ENCODE peak calls at places on chromosomes 16 and 17, in nine cellular contexts. One of them, this sample, is unnamed.

GRCh38 chr16:5905935-5906334 is 808.3 kb upstream of the EEF2KMT start:
- DNase-seq in NCI-H446: no peak
- DNase-seq in cardiac fibroblast: no peak
- DNase-seq in GM12878: no peak
- DNase-seq in NCI-H1092: no peak
- DNase-seq in ELR: no peak
- DNase-seq in heart left ventricle: no peak
- DNase-seq in NCI-H69: no peak
- DNase-seq in iPS-NIHi11: no peak
- DNase-seq in this sample: no peak

GRCh38 chr16:73057369-73058210 is 9.7 kb upstream of the ZFHX3 start:
- DNase-seq in NCI-H446: no peak
- DNase-seq in cardiac fibroblast: peak
- DNase-seq in GM12878: no peak
- DNase-seq in NCI-H1092: no peak
- DNase-seq in ELR: peak
- DNase-seq in heart left ventricle: peak
- DNase-seq in NCI-H69: peak
- DNase-seq in iPS-NIHi11: no peak
- DNase-seq in this sample: peak

GRCh38 chr17:61504697-61505096 is 52.5 kb downstream of the TBX4 start:
- DNase-seq in NCI-H446: no peak
- DNase-seq in cardiac fibroblast: peak
- DNase-seq in GM12878: no peak
- DNase-seq in NCI-H1092: no peak
- DNase-seq in ELR: peak
- DNase-seq in heart left ventricle: no peak
- DNase-seq in NCI-H69: no peak
- DNase-seq in iPS-NIHi11: no peak
- DNase-seq in this sample: no peak

GRCh38 chr17:76561799-76562268 is 22.0 kb downstream of the PRCD start:
- DNase-seq in NCI-H446: no peak
- DNase-seq in cardiac fibroblast: peak
- DNase-seq in GM12878: no peak
- DNase-seq in NCI-H1092: no peak
- DNase-seq in ELR: peak
- DNase-seq in heart left ventricle: no peak
- DNase-seq in NCI-H69: no peak
- DNase-seq in iPS-NIHi11: no peak
- DNase-seq in this sample: no peak

GRCh38 chr17:83152745-83153611 is 73.6 kb downstream of the METRNL start:
- DNase-seq in NCI-H446: no peak
- DNase-seq in cardiac fibroblast: no peak
- DNase-seq in GM12878: no peak
- DNase-seq in NCI-H1092: no peak
- DNase-seq in ELR: no peak
- DNase-seq in heart left ventricle: peak
- DNase-seq in NCI-H69: no peak
- DNase-seq in iPS-NIHi11: no peak
- DNase-seq in this sample: peak

GRCh38 chr16:85415196-85415988 is 197.7 kb upstream of the GSE1 start:
- DNase-seq in NCI-H446: peak
- DNase-seq in cardiac fibroblast: no peak
- DNase-seq in GM12878: no peak
- DNase-seq in NCI-H1092: no peak
- DNase-seq in ELR: no peak
- DNase-seq in heart left ventricle: peak
- DNase-seq in NCI-H69: no peak
- DNase-seq in iPS-NIHi11: no peak
- DNase-seq in this sample: no peak

GRCh38 chr16:67844441-67844840 is 2.3 kb upstream of the NUTF2 start:
- DNase-seq in NCI-H446: no peak
- DNase-seq in cardiac fibroblast: peak
- DNase-seq in GM12878: no peak
- DNase-seq in NCI-H1092: no peak
- DNase-seq in ELR: peak
- DNase-seq in heart left ventricle: no peak
- DNase-seq in NCI-H69: no peak
- DNase-seq in iPS-NIHi11: no peak
- DNase-seq in this sample: peak

GRCh38 chr16:11140466-11140865 is 115.5 kb downstream of the SOCS1 start:
- DNase-seq in NCI-H446: no peak
- DNase-seq in cardiac fibroblast: no peak
- DNase-seq in GM12878: no peak
- DNase-seq in NCI-H1092: no peak
- DNase-seq in ELR: no peak
- DNase-seq in heart left ventricle: no peak
- DNase-seq in NCI-H69: peak
- DNase-seq in iPS-NIHi11: no peak
- DNase-seq in this sample: no peak

GRCh38 chr16:87463722-87464690 is 28.8 kb downstream of the ZCCHC14 start:
- DNase-seq in NCI-H446: no peak
- DNase-seq in cardiac fibroblast: peak
- DNase-seq in GM12878: no peak
- DNase-seq in NCI-H1092: no peak
- DNase-seq in ELR: peak
- DNase-seq in heart left ventricle: peak
- DNase-seq in NCI-H69: no peak
- DNase-seq in iPS-NIHi11: no peak
- DNase-seq in this sample: no peak

GRCh38 chr16:67719778-67720144 is 645 bp upstream of the GFOD2 start:
- DNase-seq in NCI-H446: no peak
- DNase-seq in cardiac fibroblast: peak
- DNase-seq in GM12878: no peak
- DNase-seq in NCI-H1092: no peak
- DNase-seq in ELR: peak
- DNase-seq in heart left ventricle: peak
- DNase-seq in NCI-H69: peak
- DNase-seq in iPS-NIHi11: peak
- DNase-seq in this sample: peak

GRCh38 chr17:55702150-55702549 is 20.5 kb downstream of the TMEM100 start:
- DNase-seq in NCI-H446: no peak
- DNase-seq in cardiac fibroblast: no peak
- DNase-seq in GM12878: no peak
- DNase-seq in NCI-H1092: no peak
- DNase-seq in ELR: no peak
- DNase-seq in heart left ventricle: no peak
- DNase-seq in NCI-H69: no peak
- DNase-seq in iPS-NIHi11: no peak
- DNase-seq in this sample: no peak

GRCh38 chr16:16137110-16137509 is 86.2 kb downstream of the ABCC6 start:
- DNase-seq in NCI-H446: no peak
- DNase-seq in cardiac fibroblast: no peak
- DNase-seq in GM12878: no peak
- DNase-seq in NCI-H1092: no peak
- DNase-seq in ELR: no peak
- DNase-seq in heart left ventricle: no peak
- DNase-seq in NCI-H69: no peak
- DNase-seq in iPS-NIHi11: no peak
- DNase-seq in this sample: no peak

GRCh38 chr16:30119428-30119827 is 3.6 kb downstream of the MAPK3 start:
- DNase-seq in NCI-H446: no peak
- DNase-seq in cardiac fibroblast: peak
- DNase-seq in GM12878: no peak
- DNase-seq in NCI-H1092: no peak
- DNase-seq in ELR: no peak
- DNase-seq in heart left ventricle: no peak
- DNase-seq in NCI-H69: peak
- DNase-seq in iPS-NIHi11: no peak
- DNase-seq in this sample: no peak

GRCh38 chr17:61132524-61133025 is 267.1 kb upstream of the TBX2 start:
- DNase-seq in NCI-H446: no peak
- DNase-seq in cardiac fibroblast: no peak
- DNase-seq in GM12878: no peak
- DNase-seq in NCI-H1092: no peak
- DNase-seq in ELR: no peak
- DNase-seq in heart left ventricle: no peak
- DNase-seq in NCI-H69: no peak
- DNase-seq in iPS-NIHi11: no peak
- DNase-seq in this sample: no peak

GRCh38 chr17:9220466-9221230 is 199.3 kb downstream of the NTN1 start:
- DNase-seq in NCI-H446: no peak
- DNase-seq in cardiac fibroblast: no peak
- DNase-seq in GM12878: no peak
- DNase-seq in NCI-H1092: no peak
- DNase-seq in ELR: no peak
- DNase-seq in heart left ventricle: no peak
- DNase-seq in NCI-H69: no peak
- DNase-seq in iPS-NIHi11: no peak
- DNase-seq in this sample: no peak

GRCh38 chr16:8764486-8765250 is 32.8 kb downstream of the TMEM186 start:
- DNase-seq in NCI-H446: no peak
- DNase-seq in cardiac fibroblast: no peak
- DNase-seq in GM12878: no peak
- DNase-seq in NCI-H1092: no peak
- DNase-seq in ELR: no peak
- DNase-seq in heart left ventricle: no peak
- DNase-seq in NCI-H69: no peak
- DNase-seq in iPS-NIHi11: peak
- DNase-seq in this sample: no peak

GRCh38 chr17:77475012-77475976 is 334.5 kb downstream of the SEC14L1 start:
- DNase-seq in NCI-H446: no peak
- DNase-seq in cardiac fibroblast: peak
- DNase-seq in GM12878: no peak
- DNase-seq in NCI-H1092: no peak
- DNase-seq in ELR: peak
- DNase-seq in heart left ventricle: no peak
- DNase-seq in NCI-H69: no peak
- DNase-seq in iPS-NIHi11: no peak
- DNase-seq in this sample: no peak

GRCh38 chr17:72714357-72714966 is 378.0 kb downstream of the SLC39A11 start:
- DNase-seq in NCI-H446: no peak
- DNase-seq in cardiac fibroblast: no peak
- DNase-seq in GM12878: no peak
- DNase-seq in NCI-H1092: no peak
- DNase-seq in ELR: no peak
- DNase-seq in heart left ventricle: no peak
- DNase-seq in NCI-H69: peak
- DNase-seq in iPS-NIHi11: no peak
- DNase-seq in this sample: no peak

GRCh38 chr17:16919663-16920627 is 52.0 kb downstream of the TNFRSF13B start:
- DNase-seq in NCI-H446: no peak
- DNase-seq in cardiac fibroblast: no peak
- DNase-seq in GM12878: no peak
- DNase-seq in NCI-H1092: no peak
- DNase-seq in ELR: no peak
- DNase-seq in heart left ventricle: peak
- DNase-seq in NCI-H69: peak
- DNase-seq in iPS-NIHi11: peak
- DNase-seq in this sample: no peak

GRCh38 chr17:73411330-73411747 is 99.5 kb upstream of the CDC42EP4 start:
- DNase-seq in NCI-H446: no peak
- DNase-seq in cardiac fibroblast: no peak
- DNase-seq in GM12878: no peak
- DNase-seq in NCI-H1092: no peak
- DNase-seq in ELR: no peak
- DNase-seq in heart left ventricle: no peak
- DNase-seq in NCI-H69: no peak
- DNase-seq in iPS-NIHi11: no peak
- DNase-seq in this sample: no peak

GRCh38 chr17:61458491-61459433 is 6.5 kb downstream of the TBX4 start:
- DNase-seq in NCI-H446: no peak
- DNase-seq in cardiac fibroblast: no peak
- DNase-seq in GM12878: no peak
- DNase-seq in NCI-H1092: no peak
- DNase-seq in ELR: no peak
- DNase-seq in heart left ventricle: no peak
- DNase-seq in NCI-H69: no peak
- DNase-seq in iPS-NIHi11: no peak
- DNase-seq in this sample: no peak

GRCh38 chr16:22161999-22162657 is at the start of gene SDR42E2:
- DNase-seq in NCI-H446: no peak
- DNase-seq in cardiac fibroblast: no peak
- DNase-seq in GM12878: no peak
- DNase-seq in NCI-H1092: no peak
- DNase-seq in ELR: no peak
- DNase-seq in heart left ventricle: no peak
- DNase-seq in NCI-H69: peak
- DNase-seq in iPS-NIHi11: peak
- DNase-seq in this sample: peak

GRCh38 chr17:31595076-31595475 is 203.6 kb downstream of the RAB11FIP4 start:
- DNase-seq in NCI-H446: no peak
- DNase-seq in cardiac fibroblast: peak
- DNase-seq in GM12878: no peak
- DNase-seq in NCI-H1092: no peak
- DNase-seq in ELR: peak
- DNase-seq in heart left ventricle: no peak
- DNase-seq in NCI-H69: no peak
- DNase-seq in iPS-NIHi11: no peak
- DNase-seq in this sample: no peak

GRCh38 chr16:30990105-30990504 is 5.1 kb downstream of the HSD3B7 start:
- DNase-seq in NCI-H446: no peak
- DNase-seq in cardiac fibroblast: no peak
- DNase-seq in GM12878: no peak
- DNase-seq in NCI-H1092: no peak
- DNase-seq in ELR: no peak
- DNase-seq in heart left ventricle: no peak
- DNase-seq in NCI-H69: no peak
- DNase-seq in iPS-NIHi11: no peak
- DNase-seq in this sample: no peak

GRCh38 chr16:69187891-69188451 is 1.0 kb downstream of the SNTB2 start:
- DNase-seq in NCI-H446: peak
- DNase-seq in cardiac fibroblast: peak
- DNase-seq in GM12878: no peak
- DNase-seq in NCI-H1092: peak
- DNase-seq in ELR: peak
- DNase-seq in heart left ventricle: peak
- DNase-seq in NCI-H69: peak
- DNase-seq in iPS-NIHi11: peak
- DNase-seq in this sample: peak

GRCh38 chr17:45997624-45998023 is 1.4 kb upstream of the STH start:
- DNase-seq in NCI-H446: no peak
- DNase-seq in cardiac fibroblast: peak
- DNase-seq in GM12878: no peak
- DNase-seq in NCI-H1092: no peak
- DNase-seq in ELR: peak
- DNase-seq in heart left ventricle: no peak
- DNase-seq in NCI-H69: no peak
- DNase-seq in iPS-NIHi11: no peak
- DNase-seq in this sample: no peak

GRCh38 chr16:83932304-83932703 is 20.7 kb upstream of the OSGIN1 start:
- DNase-seq in NCI-H446: no peak
- DNase-seq in cardiac fibroblast: no peak
- DNase-seq in GM12878: no peak
- DNase-seq in NCI-H1092: no peak
- DNase-seq in ELR: no peak
- DNase-seq in heart left ventricle: no peak
- DNase-seq in NCI-H69: no peak
- DNase-seq in iPS-NIHi11: no peak
- DNase-seq in this sample: no peak

GRCh38 chr17:59848778-59849177 is 44.0 kb downstream of the TUBD1 start:
- DNase-seq in NCI-H446: no peak
- DNase-seq in cardiac fibroblast: peak
- DNase-seq in GM12878: no peak
- DNase-seq in NCI-H1092: no peak
- DNase-seq in ELR: no peak
- DNase-seq in heart left ventricle: no peak
- DNase-seq in NCI-H69: peak
- DNase-seq in iPS-NIHi11: no peak
- DNase-seq in this sample: no peak

GRCh38 chr17:1469231-1469852 is 13.3 kb upstream of the CRK start:
- DNase-seq in NCI-H446: no peak
- DNase-seq in cardiac fibroblast: no peak
- DNase-seq in GM12878: no peak
- DNase-seq in NCI-H1092: no peak
- DNase-seq in ELR: peak
- DNase-seq in heart left ventricle: no peak
- DNase-seq in NCI-H69: no peak
- DNase-seq in iPS-NIHi11: peak
- DNase-seq in this sample: no peak

GRCh38 chr16:4795181-4795827 is at the start of gene SMIM22:
- DNase-seq in NCI-H446: no peak
- DNase-seq in cardiac fibroblast: no peak
- DNase-seq in GM12878: no peak
- DNase-seq in NCI-H1092: peak
- DNase-seq in ELR: no peak
- DNase-seq in heart left ventricle: no peak
- DNase-seq in NCI-H69: peak
- DNase-seq in iPS-NIHi11: peak
- DNase-seq in this sample: no peak

GRCh38 chr16:89155184-89155679 is 16.3 kb upstream of the CDH15 start:
- DNase-seq in NCI-H446: no peak
- DNase-seq in cardiac fibroblast: peak
- DNase-seq in GM12878: no peak
- DNase-seq in NCI-H1092: no peak
- DNase-seq in ELR: peak
- DNase-seq in heart left ventricle: peak
- DNase-seq in NCI-H69: no peak
- DNase-seq in iPS-NIHi11: no peak
- DNase-seq in this sample: no peak